ENCODE peak calls at places on chromosomes 2 and 18, in eight cellular contexts. N, Z, J, Y, A, C, U and H are unnamed samples.

GRCh38 chr2:28525481-28525880 is 29.6 kb downstream of the PLB1 start:
- DNase-seq in N (no peak), Z (no peak), J (no peak), Y (no peak), A (no peak), C (no peak), U (no peak), H (peak)

GRCh38 chr2:150156415-150156814 is 331.1 kb downstream of the RND3 start:
- DNase-seq in N (peak), Z (no peak), J (no peak), Y (no peak), A (no peak), C (no peak), U (no peak), H (no peak)

GRCh38 chr2:192035731-192036442 is 158.8 kb downstream of the TMEFF2 start:
- DNase-seq in N (peak), Z (no peak), J (no peak), Y (no peak), A (no peak), C (peak), U (no peak), H (peak)

GRCh38 chr2:108806362-108806761 is 19.8 kb downstream of the CCDC138 start:
- DNase-seq in N (peak), Z (no peak), J (no peak), Y (no peak), A (no peak), C (no peak), U (no peak), H (no peak)

GRCh38 chr2:100193334-100193733 is 50.9 kb upstream of the AFF3 start:
- DNase-seq in N (peak), Z (no peak), J (no peak), Y (no peak), A (no peak), C (no peak), U (no peak), H (no peak)

GRCh38 chr2:229563388-229563787 is 151.0 kb downstream of the DNER start:
- DNase-seq in N (no peak), Z (no peak), J (no peak), Y (no peak), A (no peak), C (no peak), U (no peak), H (no peak)

GRCh38 chr18:80105369-80106167 is 3.5 kb upstream of the ADNP2 start:
- DNase-seq in N (peak), Z (no peak), J (no peak), Y (no peak), A (no peak), C (no peak), U (peak), H (no peak)

GRCh38 chr18:42670860-42671259 is 444.6 kb downstream of the RIT2 start:
- DNase-seq in N (no peak), Z (no peak), J (no peak), Y (no peak), A (no peak), C (no peak), U (no peak), H (no peak)

GRCh38 chr2:201966691-201967388 is 66.8 kb upstream of the FZD7 start:
- DNase-seq in N (no peak), Z (no peak), J (no peak), Y (no peak), A (no peak), C (no peak), U (no peak), H (peak)

GRCh38 chr2:134104754-134105153 is 149.1 kb upstream of the MGAT5 start:
- DNase-seq in N (no peak), Z (no peak), J (no peak), Y (no peak), A (no peak), C (no peak), U (no peak), H (no peak)

GRCh38 chr2:237150831-237151230 is 65.1 kb downstream of the COPS8 start:
- DNase-seq in N (no peak), Z (no peak), J (no peak), Y (no peak), A (no peak), C (no peak), U (no peak), H (no peak)